ENCODE peak calls at places on chromosomes 16 and 17, in seven cellular contexts. R is tibial nerve, B is colonic mucosa, G is lower leg skin, Y is progenitor cell of endocrine pancreas, K is Calu3, Z is activated B cell treated with CpG ODN at 0.5 μM for 24 hours. T is an unnamed sample.

GRCh38 chr17:82200743-82201497 is 11.7 kb downstream of the CCDC57 start:
- DNase-seq in B (no peak), R (no peak), K (no peak), G (no peak), Y (no peak), Z (no peak), T (no peak)

GRCh38 chr16:67540756-67541155 is 12.1 kb downstream of the RIPOR1 start:
- DNase-seq in Z (no peak), K (no peak), R (no peak), Y (no peak), G (no peak), B (no peak), T (no peak)

GRCh38 chr17:67386965-67387551 is 10.0 kb downstream of the PITPNC1 start:
- DNase-seq in B (peak), R (no peak), K (peak), Y (peak), G (no peak), Z (no peak), T (no peak)

GRCh38 chr16:70563571-70563970 is 40.0 kb downstream of the SF3B3 start:
- DNase-seq in G (no peak), Z (no peak), R (no peak), Y (no peak), K (no peak), B (no peak), T (peak)

GRCh38 chr16:4500283-4500682 is 24.1 kb downstream of the HMOX2 start:
- DNase-seq in Y (no peak), G (peak), B (no peak), R (no peak), K (peak), Z (no peak), T (no peak)

GRCh38 chr16:3878610-3879009 is 1.9 kb downstream of the CREBBP start:
- DNase-seq in G (no peak), B (no peak), Z (no peak), Y (no peak), K (no peak), R (no peak), T (no peak)

GRCh38 chr17:70906808-70907207 is 737.5 kb downstream of the KCNJ2 start:
- DNase-seq in K (no peak), G (no peak), Z (no peak), R (no peak), Y (no peak), B (no peak), T (no peak)

GRCh38 chr17:28887871-28888471 is 9.6 kb downstream of the FLOT2 start:
- DNase-seq in K (no peak), B (no peak), Z (no peak), G (no peak), R (no peak), Y (no peak), T (no peak)

GRCh38 chr17:28509784-28510183 is 3.6 kb downstream of the FOXN1 start:
- DNase-seq in R (peak), B (no peak), K (no peak), Y (no peak), Z (no peak), G (no peak), T (no peak)

GRCh38 chr17:45451131-45451530 is 18.5 kb upstream of the ARHGAP27 start:
- DNase-seq in K (no peak), Y (no peak), B (no peak), Z (no peak), R (no peak), G (no peak), T (no peak)

GRCh38 chr17:30095507-30096244 is 20.9 kb upstream of the NSRP1 start:
- DNase-seq in R (peak), G (no peak), B (no peak), Y (no peak), K (peak), Z (no peak), T (peak)

GRCh38 chr17:41910701-41911391 is 7.9 kb downstream of the ACLY start:
- DNase-seq in G (no peak), Z (no peak), R (no peak), K (no peak), B (no peak), Y (no peak), T (peak)

GRCh38 chr16:87366930-87367329 is 16.6 kb downstream of the FBXO31 start:
- DNase-seq in B (no peak), Y (no peak), Z (no peak), R (no peak), G (no peak), K (no peak), T (no peak)

GRCh38 chr16:10939649-10940206 is 2.5 kb downstream of the DEXI start:
- DNase-seq in K (no peak), B (no peak), Y (no peak), G (no peak), R (no peak), Z (no peak), T (no peak)

GRCh38 chr17:68248199-68248825 is 469 bp downstream of the AMZ2 start:
- DNase-seq in R (peak), Z (no peak), B (peak), K (no peak), Y (no peak), G (no peak), T (peak)

GRCh38 chr17:13843862-13844640 is 225.3 kb upstream of the COX10 start:
- DNase-seq in R (no peak), K (no peak), G (no peak), Z (no peak), B (no peak), Y (no peak), T (no peak)

GRCh38 chr17:82436601-82437324 is 13.8 kb downstream of the CYBC1 start:
- DNase-seq in Z (no peak), Y (no peak), G (no peak), B (no peak), R (no peak), K (no peak), T (no peak)

GRCh38 chr16:78628526-78628925 is 529.1 kb downstream of the WWOX start:
- DNase-seq in R (no peak), K (no peak), B (no peak), G (no peak), Y (no peak), Z (no peak), T (no peak)

GRCh38 chr17:74466111-74466784 is at the start of gene CD300A:
- DNase-seq in G (peak), Y (no peak), B (no peak), R (no peak), Z (peak), K (peak), T (no peak)

GRCh38 chr16:87531418-87531817 is 38.6 kb upstream of the ZCCHC14 start:
- DNase-seq in K (no peak), Z (no peak), Y (no peak), G (no peak), R (no peak), B (no peak), T (no peak)

GRCh38 chr17:47981462-47981861 is 10.5 kb downstream of the CDK5RAP3 start:
- DNase-seq in Y (no peak), R (no peak), G (no peak), K (no peak), B (no peak), Z (no peak), T (no peak)

GRCh38 chr17:17874478-17874877 is 37.7 kb upstream of the SREBF1 start:
- DNase-seq in R (no peak), Z (no peak), K (no peak), B (no peak), G (no peak), Y (no peak), T (no peak)

GRCh38 chr16:89655062-89655643 is 2.4 kb downstream of the CHMP1A start:
- DNase-seq in G (no peak), B (peak), Z (no peak), R (no peak), Y (no peak), K (no peak), T (no peak)

GRCh38 chr17:6910987-6911603 is 79.6 kb upstream of the TEKT1 start:
- DNase-seq in G (no peak), B (no peak), K (no peak), Y (no peak), Z (no peak), R (no peak), T (no peak)

GRCh38 chr17:28133562-28133970 is 91.1 kb downstream of the NLK start:
- DNase-seq in K (no peak), G (no peak), Z (no peak), Y (no peak), B (no peak), R (no peak), T (peak)

GRCh38 chr17:2433696-2434095 is 32.8 kb upstream of the MNT start:
- DNase-seq in R (no peak), Z (no peak), G (no peak), K (no peak), B (no peak), Y (no peak), T (no peak)

DNA sequence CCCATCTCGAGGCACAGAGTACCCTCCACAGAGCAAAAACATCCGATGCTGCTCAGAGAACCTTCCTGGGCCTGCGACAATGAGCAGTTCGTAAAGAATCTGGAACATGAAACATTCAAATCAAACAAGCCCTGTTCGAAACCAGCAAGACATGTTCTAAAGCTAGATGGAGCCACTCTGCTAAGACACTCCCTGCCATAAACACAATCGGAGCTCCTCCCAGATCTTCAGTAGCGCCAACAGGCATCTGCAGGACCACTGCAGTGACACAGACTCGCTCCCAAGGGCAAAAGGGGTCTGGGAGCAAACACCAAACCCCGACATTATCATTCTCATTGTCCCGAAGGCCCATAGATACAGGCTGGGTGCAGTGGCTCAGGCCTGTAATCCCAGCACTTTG is 108.7 kb downstream of the ZFHX3 start:
- DNase-seq in R (peak), K (no peak), Z (no peak), G (peak), B (peak), Y (no peak), T (no peak)
- TF ChIP-seq CTCF in R (peak), K (no peak), Z (no peak), G (no peak), B (peak), Y (no peak), T (peak)

DNA sequence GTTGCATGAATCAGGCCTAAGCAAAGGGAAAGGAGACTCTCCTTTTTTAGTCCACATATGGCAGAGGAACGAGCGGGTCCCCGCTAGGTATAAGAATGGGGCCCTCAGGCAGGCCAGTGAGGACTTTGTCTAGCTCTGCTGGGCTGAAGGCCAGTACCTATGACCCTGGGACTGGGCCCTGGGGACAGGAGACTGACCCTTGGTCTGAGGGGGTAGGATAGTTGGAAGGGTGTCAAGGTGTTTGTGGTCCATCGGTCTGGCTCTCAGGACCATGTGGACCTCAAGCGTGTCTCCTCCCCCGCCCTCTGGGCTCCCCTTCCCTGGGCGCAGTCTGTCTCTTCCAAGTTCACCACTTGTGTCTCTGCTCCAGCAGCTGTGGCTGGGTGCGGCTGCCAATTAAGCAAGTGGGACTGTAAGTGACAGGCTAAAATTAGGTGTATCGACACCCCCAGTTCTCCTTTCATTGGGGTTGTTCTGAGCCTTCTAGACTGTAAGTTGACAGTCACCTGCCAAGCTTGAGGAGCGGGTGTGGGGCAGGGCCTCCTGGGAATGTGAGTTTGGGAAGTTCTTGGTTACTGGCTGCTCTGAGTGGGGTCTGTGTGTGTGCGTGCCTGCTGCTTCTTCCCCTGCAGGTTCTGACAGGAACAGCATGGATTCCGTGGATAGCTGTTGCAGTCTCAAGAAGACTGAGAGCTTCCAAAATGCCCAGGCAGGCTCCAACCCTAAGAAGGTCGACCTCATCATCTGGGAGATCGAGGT is 24.5 kb downstream of the AKAP1 start:
- DNase-seq in Z (no peak), R (no peak), Y (no peak), K (no peak), B (peak), G (no peak), T (no peak)
- TF ChIP-seq CTCF in Z (no peak), R (no peak), Y (peak), K (no peak), B (no peak), G (no peak), T (no peak)

GRCh38 chr16:634996-635395 is 1.1 kb downstream of the METTL26 start:
- DNase-seq in Y (no peak), G (no peak), K (no peak), B (no peak), R (no peak), Z (no peak), T (no peak)

GRCh38 chr16:635573-636205 is 416 bp downstream of the METTL26 start:
- DNase-seq in R (no peak), Y (no peak), G (no peak), Z (no peak), B (no peak), K (no peak), T (no peak)

GRCh38 chr16:632486-633335 is 1.9 kb downstream of the WFIKKN1 start:
- DNase-seq in Z (no peak), K (no peak), G (no peak), Y (no peak), R (no peak), B (no peak), T (no peak)

GRCh38 chr16:633336-634050 is 2.6 kb downstream of the METTL26 start:
- DNase-seq in Z (no peak), K (no peak), R (no peak), B (no peak), Y (no peak), G (no peak), T (no peak)

DNA sequence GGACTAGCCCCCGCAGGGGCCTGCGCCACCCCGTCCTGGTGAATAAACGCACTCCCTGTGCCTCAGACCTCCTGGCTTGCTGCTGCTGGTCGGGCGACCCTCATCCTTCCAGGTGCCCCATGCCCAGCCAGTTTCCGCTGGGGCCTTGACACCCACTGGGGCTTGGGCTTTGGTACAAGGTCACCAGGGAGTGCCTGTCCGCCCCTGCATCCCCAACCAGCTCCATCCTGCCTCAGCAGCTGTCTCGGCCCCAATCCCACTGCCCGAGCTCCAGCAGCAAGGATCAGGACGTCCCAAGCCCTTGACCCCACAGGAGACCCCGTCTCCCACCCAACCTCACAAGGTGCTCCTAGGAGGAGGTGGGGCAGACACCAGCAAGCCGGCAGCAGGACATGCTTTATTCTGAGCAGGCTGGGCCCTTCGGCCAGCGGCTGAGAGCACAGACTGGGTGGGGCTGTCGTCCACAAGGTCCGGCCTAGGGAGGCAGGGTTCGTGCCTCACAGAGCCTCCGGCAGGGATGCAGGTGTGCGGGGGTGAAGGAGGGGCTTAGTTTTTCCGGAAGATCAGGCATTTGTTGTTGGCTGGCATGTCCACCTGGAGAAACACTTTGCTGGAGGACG is 1.9 kb downstream of the METTL26 start:
- DNase-seq in B (no peak), Y (no peak), G (no peak), K (no peak), R (no peak), Z (no peak), T (no peak)
- TF ChIP-seq CTCF in B (no peak), Y (no peak), G (no peak), K (no peak), R (no peak), Z (no peak), T (no peak)

GRCh38 chr16:55436587-55436986 is 42.4 kb upstream of the MMP2 start:
- DNase-seq in Y (no peak), G (no peak), Z (no peak), K (no peak), B (no peak), R (no peak), T (no peak)

GRCh38 chr16:55434000-55434399 is 45.0 kb upstream of the MMP2 start:
- DNase-seq in Y (no peak), R (no peak), K (no peak), B (no peak), Z (no peak), G (no peak), T (no peak)

GRCh38 chr16:55439101-55439690 is 39.8 kb upstream of the MMP2 start:
- DNase-seq in G (peak), Z (no peak), R (no peak), B (no peak), Y (no peak), K (no peak), T (no peak)

GRCh38 chr16:55435387-55435786 is 43.6 kb upstream of the MMP2 start:
- DNase-seq in R (no peak), B (no peak), Y (no peak), K (no peak), Z (no peak), G (no peak), T (no peak)

DNA sequence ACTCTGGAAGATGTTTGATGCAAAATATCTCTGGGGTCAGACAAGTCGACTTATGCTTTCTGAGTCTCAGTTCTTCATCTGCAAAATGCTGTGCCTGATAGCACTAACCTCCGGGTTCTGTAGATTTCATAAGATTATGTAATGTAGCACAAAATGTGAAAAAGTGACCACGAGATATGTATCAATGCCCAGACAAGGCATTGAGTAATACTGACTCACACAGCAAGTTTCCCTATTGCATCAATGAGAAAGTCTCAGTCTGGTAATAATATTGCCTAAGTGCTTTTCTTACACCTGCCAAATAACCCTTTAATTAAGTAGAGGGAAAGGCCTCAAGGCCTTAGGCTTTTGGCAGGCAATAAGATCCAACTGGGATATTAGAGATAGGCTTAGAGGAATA is 41.4 kb upstream of the MMP2 start:
- DNase-seq in B (no peak), K (no peak), Z (no peak), G (peak), Y (no peak), R (peak), T (no peak)
- TF ChIP-seq CTCF in B (no peak), K (no peak), Z (no peak), G (no peak), Y (no peak), R (no peak), T (no peak)

DNA sequence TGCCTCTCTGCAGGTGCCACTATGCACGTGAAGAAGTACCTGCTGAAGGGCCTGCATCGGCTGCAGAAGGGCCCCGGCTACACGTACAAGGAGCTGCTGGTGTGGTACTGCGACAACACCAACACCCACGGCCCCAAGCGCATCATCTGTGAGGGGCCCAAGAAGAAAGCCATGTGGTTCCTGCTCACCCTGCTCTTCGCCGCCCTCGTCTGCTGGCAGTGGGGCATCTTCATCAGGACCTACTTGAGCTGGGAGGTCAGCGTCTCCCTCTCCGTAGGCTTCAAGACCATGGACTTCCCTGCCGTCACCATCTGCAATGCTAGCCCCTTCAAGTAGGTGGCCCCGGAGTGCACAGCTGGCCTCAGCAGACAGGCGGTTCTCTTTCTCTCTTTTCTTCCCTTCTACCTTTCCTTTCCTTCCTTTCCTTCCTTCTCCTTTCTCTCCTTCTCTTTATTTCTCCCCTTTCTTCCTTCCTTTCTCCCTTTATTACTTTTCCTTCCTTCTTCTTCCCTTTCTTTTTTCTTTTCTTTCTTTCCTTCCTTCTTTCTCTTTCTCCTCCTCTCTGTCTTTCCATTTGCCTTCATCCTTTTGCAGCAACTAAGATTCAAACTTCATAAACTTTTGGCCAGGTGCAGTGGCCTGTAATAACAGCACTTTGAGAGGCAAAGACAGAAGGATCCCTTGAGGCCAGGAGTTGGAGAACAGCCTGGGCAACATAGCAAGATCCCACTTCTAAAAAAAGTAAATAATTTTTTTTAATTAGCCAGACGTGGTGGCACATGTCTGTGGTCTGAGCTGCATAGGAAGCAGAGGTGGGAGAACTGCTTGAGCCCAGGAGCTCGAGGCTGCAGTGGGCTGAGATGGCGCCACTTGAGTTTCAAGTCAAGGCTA is 46.7 kb downstream of the SCNN1B start:
- DNase-seq in G (no peak), R (no peak), Z (no peak), K (no peak), Y (no peak), B (no peak), T (no peak)
- TF ChIP-seq CTCF in G (no peak), R (no peak), Z (no peak), K (no peak), Y (peak), B (no peak), T (no peak)

DNA sequence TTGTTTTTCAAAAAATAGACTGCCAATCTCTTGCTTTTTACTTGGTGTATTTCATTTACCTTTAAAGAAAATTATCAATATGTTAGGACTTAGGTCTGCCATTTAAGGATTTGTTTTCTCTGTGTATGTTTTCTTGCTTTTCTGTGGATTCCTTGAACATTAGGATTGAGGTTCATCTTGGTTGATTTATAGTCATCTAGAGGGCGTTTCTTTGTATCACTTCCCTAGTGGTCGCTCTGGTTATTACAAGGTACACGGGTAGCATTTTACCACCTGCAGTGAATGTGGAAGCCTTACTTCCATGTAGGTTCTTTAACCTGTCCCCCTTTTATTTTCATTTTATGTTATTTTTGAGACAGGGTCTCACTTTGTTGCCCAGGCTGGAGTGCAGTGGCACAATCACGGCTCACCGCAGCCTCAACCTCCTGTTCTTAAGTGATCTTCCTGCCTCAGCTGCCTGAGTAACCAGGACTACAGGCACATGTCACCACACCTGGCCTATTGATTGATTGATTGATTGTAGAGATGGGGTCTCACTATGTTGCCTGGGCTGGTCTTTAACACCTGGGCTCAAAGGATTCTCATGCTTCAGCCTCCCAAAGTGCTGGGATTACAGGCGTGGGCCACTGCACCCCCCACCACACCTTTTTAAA is 35.2 kb upstream of the CBX4 start:
- DNase-seq in B (peak), K (peak), G (no peak), R (no peak), Y (no peak), Z (no peak), T (no peak)
- TF ChIP-seq CTCF in B (peak), K (peak), G (no peak), R (peak), Y (peak), Z (no peak), T (peak)